ENCODE peak calls at places on chromosomes 13 and 19, in eight cellular contexts. R, T, A, Q, S, M, P and Z are unnamed samples.

GRCh38 chr19:39825093-39825463 is 8.9 kb downstream of the DYRK1B start:
- DNase-seq in P (no peak), S (no peak), M (no peak), R (no peak), Q (no peak), A (no peak), T (no peak), Z (no peak)

GRCh38 chr13:41802033-41802683 is 158.8 kb downstream of the VWA8 start:
- DNase-seq in R (no peak), T (no peak), M (no peak), S (no peak), A (no peak), Q (no peak), P (no peak), Z (no peak)

GRCh38 chr19:1354496-1355257 is 29.0 kb upstream of the NDUFS7 start:
- DNase-seq in R (peak), Q (peak), T (peak), A (peak), M (peak), S (peak), P (peak), Z (peak)

GRCh38 chr13:45511310-45512147 is 46.8 kb downstream of the COG3 start:
- DNase-seq in A (no peak), M (no peak), P (peak), S (peak), Q (peak), R (peak), T (no peak), Z (peak)

GRCh38 chr19:40143612-40144011 is 47.6 kb upstream of the MAP3K10 start:
- DNase-seq in A (peak), S (no peak), P (no peak), T (peak), R (no peak), Q (no peak), M (peak), Z (no peak)

GRCh38 chr13:18943721-18944391 is 237.8 kb downstream of the TUBA3C start:
- DNase-seq in S (no peak), R (no peak), Q (no peak), A (no peak), P (no peak), T (no peak), M (no peak), Z (no peak)

GRCh38 chr13:42395066-42395821 is 123.3 kb downstream of the AKAP11 start:
- DNase-seq in A (no peak), T (no peak), S (no peak), M (no peak), P (no peak), R (no peak), Q (no peak), Z (no peak)

GRCh38 chr19:39544920-39545319 is 5.0 kb upstream of the EID2 start:
- DNase-seq in A (no peak), Q (no peak), T (no peak), R (no peak), S (no peak), P (no peak), M (no peak), Z (no peak)